ENCODE peak calls at places on chromosomes 11 and 22, in seven cellular contexts. Q is neural progenitor cell; Y is endothelial cell; O is substantia nigra; E is neural crest cell; X is activated CD8-positive, alpha-beta memory T cell treated with anti-CD3 and anti-CD28 coated beads, Interleukin-2, amount 50 U/mL, for 48 hours; C is NCI-H460. J is an unnamed sample.

GRCh38 chr11:94129505-94130335 is 1.1 kb downstream of the PANX1 start:
- DNase-seq in Q (peak), Y (no peak), O (no peak), E (no peak), X (no peak), C (no peak), J (no peak)

GRCh38 chr11:2186669-2187266 is 15.2 kb upstream of the TH start:
- DNase-seq in Q (peak), Y (peak), O (no peak), E (peak), X (peak), C (peak), J (peak)

GRCh38 chr11:36467913-36468312 is 42.2 kb downstream of the TRAF6 start:
- DNase-seq in Q (no peak), Y (no peak), O (no peak), E (no peak), X (no peak), C (no peak), J (no peak)

GRCh38 chr11:75245356-75246005 is 4.9 kb downstream of the TPBGL start:
- DNase-seq in Q (peak), Y (no peak), O (no peak), E (no peak), X (peak), C (no peak), J (peak)

GRCh38 chr11:2795491-2795991 is 90.0 kb downstream of the CDKN1C start:
- DNase-seq in Q (no peak), Y (no peak), O (no peak), E (no peak), X (no peak), C (no peak), J (no peak)

GRCh38 chr11:134207538-134208239 is 16.1 kb downstream of the NCAPD3 start:
- DNase-seq in Q (peak), Y (peak), O (no peak), E (peak), X (peak), C (peak), J (peak)

GRCh38 chr22:20508815-20509271 is 1.4 kb downstream of the MED15 start:
- DNase-seq in Q (no peak), Y (no peak), O (no peak), E (no peak), X (no peak), C (no peak), J (no peak)

GRCh38 chr11:67355794-67356550 is 2.6 kb upstream of the POLD4 start:
- DNase-seq in Q (peak), Y (no peak), O (no peak), E (no peak), X (no peak), C (no peak), J (no peak)

GRCh38 chr11:65780770-65781151 is at the start of gene AP5B1:
- DNase-seq in Q (peak), Y (peak), O (peak), E (no peak), X (peak), C (peak), J (peak)

GRCh38 chr11:86577663-86578636 is 94.5 kb downstream of the ME3 start:
- DNase-seq in Q (no peak), Y (no peak), O (no peak), E (no peak), X (no peak), C (no peak), J (peak)

GRCh38 chr22:30309981-30310672 is 16.6 kb downstream of the TBC1D10A start:
- DNase-seq in Q (no peak), Y (no peak), O (no peak), E (no peak), X (no peak), C (no peak), J (no peak)

GRCh38 chr22:21042978-21043855 is 2.5 kb upstream of the LRRC74B start:
- DNase-seq in Q (no peak), Y (no peak), O (no peak), E (no peak), X (no peak), C (no peak), J (no peak)

GRCh38 chr22:31094741-31095140 is 12.6 kb downstream of the SELENOM start:
- DNase-seq in Q (no peak), Y (no peak), O (no peak), E (no peak), X (no peak), C (no peak), J (no peak)

GRCh38 chr11:69902337-69902736 is 83.1 kb upstream of the FGF3 start:
- DNase-seq in Q (no peak), Y (no peak), O (no peak), E (no peak), X (no peak), C (no peak), J (no peak)

GRCh38 chr11:104694259-104695070 is 203.8 kb downstream of the CASP12 start:
- DNase-seq in Q (peak), Y (no peak), O (no peak), E (no peak), X (no peak), C (no peak), J (no peak)

GRCh38 chr22:27179161-27179560 is 521.8 kb downstream of the MIAT start:
- DNase-seq in Q (no peak), Y (no peak), O (no peak), E (no peak), X (no peak), C (no peak), J (no peak)

GRCh38 chr11:1017269-1018005 is 19.1 kb downstream of the MUC6 start:
- DNase-seq in Q (no peak), Y (no peak), O (no peak), E (no peak), X (peak), C (no peak), J (no peak)

GRCh38 chr11:123469586-123469985 is 39.5 kb downstream of the GRAMD1B start:
- DNase-seq in Q (no peak), Y (no peak), O (no peak), E (no peak), X (no peak), C (no peak), J (no peak)

GRCh38 chr22:22045576-22046335 is 63.2 kb upstream of the TOP3B start:
- DNase-seq in Q (no peak), Y (no peak), O (no peak), E (no peak), X (no peak), C (no peak), J (no peak)

GRCh38 chr11:102260241-102260640 is 57.0 kb upstream of the BIRC3 start:
- DNase-seq in Q (peak), Y (no peak), O (no peak), E (no peak), X (no peak), C (no peak), J (no peak)

GRCh38 chr11:113574171-113574570 is 99.0 kb upstream of the DRD2 start:
- DNase-seq in Q (peak), Y (no peak), O (no peak), E (no peak), X (no peak), C (no peak), J (no peak)

GRCh38 chr11:13208921-13209320 is 68.7 kb upstream of the BMAL1 start:
- DNase-seq in Q (no peak), Y (no peak), O (no peak), E (no peak), X (no peak), C (no peak), J (no peak)

GRCh38 chr22:45007946-45008852 is 1.6 kb downstream of the PHF21B start:
- DNase-seq in Q (peak), Y (peak), O (peak), E (peak), X (peak), C (no peak), J (no peak)

GRCh38 chr22:29593923-29594322 is 9.5 kb upstream of the NF2 start:
- DNase-seq in Q (no peak), Y (no peak), O (no peak), E (no peak), X (no peak), C (no peak), J (no peak)